ENCODE peak calls at places on chromosome 2, in seven cellular contexts. U, D, H, K, M, B and S are unnamed samples.
A peak's percentile ranks its signal among the peaks of the same experiment; 100 is the strongest.

GRCh38 chr2:149994057-149994728 is 406.6 kb upstream of the MMADHC start:
- DNase-seq in U (no peak), D (no peak), H (peak; percentile 6), K (peak; percentile 52), M (no peak), B (no peak), S (peak; percentile 91)

GRCh38 chr2:33291278-33292013 is 185.0 kb upstream of the RASGRP3 start:
- DNase-seq in U (no peak), D (no peak), H (peak; percentile 9), K (peak; percentile 60), M (no peak), B (no peak), S (peak; percentile 89)

GRCh38 chr2:19337202-19337601 is 21.2 kb downstream of the OSR1 start:
- DNase-seq in U (no peak), D (no peak), H (no peak), K (no peak), M (no peak), B (no peak), S (no peak)

GRCh38 chr2:136286423-136286822 is 168.5 kb upstream of the CXCR4 start:
- DNase-seq in U (no peak), D (no peak), H (no peak), K (no peak), M (no peak), B (no peak), S (no peak)

GRCh38 chr2:46393352-46393820 is 86.0 kb upstream of the TMEM247 start:
- DNase-seq in U (no peak), D (no peak), H (no peak), K (no peak), M (no peak), B (no peak), S (no peak)

GRCh38 chr2:29024882-29025430 is 43.9 kb downstream of the TOGARAM2 start:
- DNase-seq in U (no peak), D (no peak), H (no peak), K (no peak), M (no peak), B (no peak), S (no peak)

GRCh38 chr2:43265006-43265770 is 38.8 kb upstream of the ZFP36L2 start:
- DNase-seq in U (no peak), D (no peak), H (no peak), K (no peak), M (no peak), B (no peak), S (no peak)

GRCh38 chr2:60839126-60839813 is 42.1 kb upstream of the REL start:
- DNase-seq in U (no peak), D (no peak), H (no peak), K (no peak), M (no peak), B (no peak), S (no peak)

GRCh38 chr2:163878718-163879117 is 142.9 kb upstream of the FIGN start:
- DNase-seq in U (no peak), D (no peak), H (no peak), K (no peak), M (no peak), B (no peak), S (peak; percentile 18)

GRCh38 chr2:36462311-36462710 is 106.7 kb downstream of the CRIM1 start:
- DNase-seq in U (no peak), D (no peak), H (no peak), K (no peak), M (no peak), B (no peak), S (no peak)

GRCh38 chr2:230869691-230870543 is 5.2 kb downstream of the ITM2C start:
- DNase-seq in U (no peak), D (no peak), H (no peak), K (no peak), M (no peak), B (no peak), S (no peak)

GRCh38 chr2:240930096-240930630 is 24.0 kb downstream of the CROCC2 start:
- DNase-seq in U (peak; percentile 0), D (no peak), H (no peak), K (no peak), M (peak; percentile 10), B (no peak), S (no peak)

GRCh38 chr2:241035818-241036396 is 37.5 kb downstream of the SNED1 start:
- DNase-seq in U (no peak), D (no peak), H (no peak), K (no peak), M (peak; percentile 60), B (peak; percentile 68), S (no peak)